ENCODE peak calls at places on chromosomes 2 and 18, in seven cellular contexts. One of them, this sample, is unnamed.
A peak's percentile ranks its signal among the peaks of the same experiment; 100 is the strongest.

GRCh38 chr2:35204325-35204724 is 1151.3 kb upstream of the CRIM1 start:
- DNase-seq in heart left ventricle: no peak
- DNase-seq in tibial artery: no peak
- DNase-seq in fibroblast of lung: no peak
- DNase-seq in right cardiac atrium: no peak
- DNase-seq in iPS DF 6.9: no peak
- DNase-seq in hepatocyte: no peak
- DNase-seq in this sample: no peak

GRCh38 chr2:137173514-137173913 is 408.2 kb downstream of the THSD7B start:
- DNase-seq in right cardiac atrium: no peak
- DNase-seq in hepatocyte: peak; percentile 28
- DNase-seq in iPS DF 6.9: no peak
- DNase-seq in heart left ventricle: no peak
- DNase-seq in fibroblast of lung: peak; percentile 62
- DNase-seq in tibial artery: no peak
- DNase-seq in this sample: no peak

GRCh38 chr2:6443424-6443823 is 422.3 kb downstream of the CMPK2 start:
- DNase-seq in fibroblast of lung: no peak
- DNase-seq in iPS DF 6.9: no peak
- DNase-seq in tibial artery: no peak
- DNase-seq in hepatocyte: no peak
- DNase-seq in right cardiac atrium: no peak
- DNase-seq in heart left ventricle: no peak
- DNase-seq in this sample: no peak

GRCh38 chr2:128414351-128414750 is 95.7 kb upstream of the HS6ST1 start:
- DNase-seq in heart left ventricle: no peak
- DNase-seq in hepatocyte: no peak
- DNase-seq in iPS DF 6.9: no peak
- DNase-seq in right cardiac atrium: no peak
- DNase-seq in fibroblast of lung: no peak
- DNase-seq in tibial artery: no peak
- DNase-seq in this sample: no peak

GRCh38 chr2:111122631-111123421 is 2.1 kb downstream of the BCL2L11 start:
- DNase-seq in right cardiac atrium: peak; percentile 95
- DNase-seq in heart left ventricle: peak; percentile 92
- DNase-seq in tibial artery: peak; percentile 75
- DNase-seq in iPS DF 6.9: no peak
- DNase-seq in hepatocyte: peak; percentile 87
- DNase-seq in fibroblast of lung: peak; percentile 92
- DNase-seq in this sample: peak; percentile 93

GRCh38 chr2:150296795-150297546 is 190.5 kb downstream of the RND3 start:
- DNase-seq in tibial artery: no peak
- DNase-seq in right cardiac atrium: no peak
- DNase-seq in heart left ventricle: no peak
- DNase-seq in iPS DF 6.9: no peak
- DNase-seq in hepatocyte: no peak
- DNase-seq in fibroblast of lung: peak; percentile 62
- DNase-seq in this sample: no peak

GRCh38 chr2:25558262-25558661 is 115.1 kb downstream of the DTNB start:
- DNase-seq in tibial artery: no peak
- DNase-seq in right cardiac atrium: no peak
- DNase-seq in heart left ventricle: no peak
- DNase-seq in iPS DF 6.9: no peak
- DNase-seq in fibroblast of lung: peak; percentile 22
- DNase-seq in hepatocyte: no peak
- DNase-seq in this sample: no peak

GRCh38 chr2:558302-558642 is 118.9 kb downstream of the TMEM18 start:
- DNase-seq in right cardiac atrium: no peak
- DNase-seq in hepatocyte: no peak
- DNase-seq in heart left ventricle: no peak
- DNase-seq in fibroblast of lung: no peak
- DNase-seq in iPS DF 6.9: no peak
- DNase-seq in tibial artery: no peak
- DNase-seq in this sample: no peak

GRCh38 chr2:233244818-233245217 is 6.7 kb upstream of the ATG16L1 start:
- DNase-seq in fibroblast of lung: no peak
- DNase-seq in heart left ventricle: no peak
- DNase-seq in right cardiac atrium: no peak
- DNase-seq in tibial artery: no peak
- DNase-seq in hepatocyte: no peak
- DNase-seq in iPS DF 6.9: no peak
- DNase-seq in this sample: no peak

GRCh38 chr2:177246000-177246399 is 18.5 kb downstream of the NFE2L2 start:
- DNase-seq in heart left ventricle: no peak
- DNase-seq in right cardiac atrium: peak; percentile 24
- DNase-seq in iPS DF 6.9: no peak
- DNase-seq in fibroblast of lung: no peak
- DNase-seq in hepatocyte: no peak
- DNase-seq in tibial artery: no peak
- DNase-seq in this sample: no peak

GRCh38 chr2:177247693-177248262 is 16.7 kb downstream of the NFE2L2 start:
- DNase-seq in fibroblast of lung: no peak
- DNase-seq in hepatocyte: no peak
- DNase-seq in right cardiac atrium: no peak
- DNase-seq in iPS DF 6.9: no peak
- DNase-seq in heart left ventricle: no peak
- DNase-seq in tibial artery: no peak
- DNase-seq in this sample: no peak

GRCh38 chr2:177250461-177250860 is 14.1 kb downstream of the NFE2L2 start:
- DNase-seq in hepatocyte: no peak
- DNase-seq in iPS DF 6.9: no peak
- DNase-seq in fibroblast of lung: no peak
- DNase-seq in tibial artery: no peak
- DNase-seq in heart left ventricle: no peak
- DNase-seq in right cardiac atrium: no peak
- DNase-seq in this sample: no peak

GRCh38 chr2:177251165-177251542 is 13.4 kb downstream of the NFE2L2 start:
- DNase-seq in hepatocyte: no peak
- DNase-seq in tibial artery: no peak
- DNase-seq in fibroblast of lung: no peak
- DNase-seq in right cardiac atrium: no peak
- DNase-seq in heart left ventricle: no peak
- DNase-seq in iPS DF 6.9: no peak
- DNase-seq in this sample: no peak

GRCh38 chr2:177249038-177249437 is 15.5 kb downstream of the NFE2L2 start:
- DNase-seq in tibial artery: no peak
- DNase-seq in iPS DF 6.9: no peak
- DNase-seq in fibroblast of lung: no peak
- DNase-seq in hepatocyte: no peak
- DNase-seq in right cardiac atrium: peak; percentile 24
- DNase-seq in heart left ventricle: no peak
- DNase-seq in this sample: no peak
- H3K4me1 ChIP-seq in tibial artery: peaks cover 54% of the 10 kb centered on the region
- H3K4me1 ChIP-seq in iPS DF 6.9: no peaks in the 10 kb centered on the region
- H3K4me1 ChIP-seq in fibroblast of lung: peaks cover 24% of the 10 kb centered on the region
- H3K4me1 ChIP-seq in hepatocyte: peaks cover 43% of the 10 kb centered on the region
- H3K4me1 ChIP-seq in right cardiac atrium: peaks cover 28% of the 10 kb centered on the region
- H3K4me1 ChIP-seq in heart left ventricle: peaks cover 98% of the 10 kb centered on the region
- H3K4me1 ChIP-seq in this sample: no peaks in the 10 kb centered on the region

GRCh38 chr18:48988508-48989303 is 37.9 kb upstream of the SMAD7 start:
- DNase-seq in heart left ventricle: no peak
- DNase-seq in fibroblast of lung: no peak
- DNase-seq in hepatocyte: no peak
- DNase-seq in tibial artery: no peak
- DNase-seq in iPS DF 6.9: no peak
- DNase-seq in right cardiac atrium: no peak
- DNase-seq in this sample: no peak

GRCh38 chr18:48992133-48992532 is 41.4 kb upstream of the SMAD7 start:
- DNase-seq in heart left ventricle: peak; percentile 38
- DNase-seq in right cardiac atrium: peak; percentile 66
- DNase-seq in hepatocyte: no peak
- DNase-seq in iPS DF 6.9: no peak
- DNase-seq in tibial artery: no peak
- DNase-seq in fibroblast of lung: no peak
- DNase-seq in this sample: no peak

GRCh38 chr18:48989304-48990284 is 38.8 kb upstream of the SMAD7 start:
- DNase-seq in hepatocyte: no peak
- DNase-seq in tibial artery: no peak
- DNase-seq in right cardiac atrium: peak; percentile 77
- DNase-seq in heart left ventricle: no peak
- DNase-seq in iPS DF 6.9: no peak
- DNase-seq in fibroblast of lung: peak; percentile 48
- DNase-seq in this sample: no peak

GRCh38 chr18:48991299-48992055 is 40.7 kb upstream of the SMAD7 start:
- DNase-seq in fibroblast of lung: no peak
- DNase-seq in tibial artery: no peak
- DNase-seq in heart left ventricle: no peak
- DNase-seq in iPS DF 6.9: no peak
- DNase-seq in right cardiac atrium: no peak
- DNase-seq in hepatocyte: no peak
- DNase-seq in this sample: no peak

GRCh38 chr18:48990497-48991298 is 39.9 kb upstream of the SMAD7 start:
- DNase-seq in tibial artery: peak; percentile 51
- DNase-seq in right cardiac atrium: peak; percentile 71
- DNase-seq in heart left ventricle: no peak
- DNase-seq in fibroblast of lung: peak; percentile 44
- DNase-seq in iPS DF 6.9: no peak
- DNase-seq in hepatocyte: peak; percentile 75
- DNase-seq in this sample: peak; percentile 79
- H3K4me1 ChIP-seq in tibial artery: peaks cover 62% of the 10 kb centered on the region
- H3K4me1 ChIP-seq in right cardiac atrium: peaks cover 19% of the 10 kb centered on the region
- H3K4me1 ChIP-seq in heart left ventricle: peaks cover 51% of the 10 kb centered on the region
- H3K4me1 ChIP-seq in fibroblast of lung: peaks cover 33% of the 10 kb centered on the region
- H3K4me1 ChIP-seq in iPS DF 6.9: peaks cover 1% of the 10 kb centered on the region
- H3K4me1 ChIP-seq in hepatocyte: peaks cover 48% of the 10 kb centered on the region
- H3K4me1 ChIP-seq in this sample: peaks cover 63% of the 10 kb centered on the region

GRCh38 chr18:12460874-12461273 is 53.1 kb downstream of the PRELID3A start:
- DNase-seq in iPS DF 6.9: no peak
- DNase-seq in tibial artery: no peak
- DNase-seq in right cardiac atrium: peak; percentile 68
- DNase-seq in fibroblast of lung: peak; percentile 23
- DNase-seq in heart left ventricle: no peak
- DNase-seq in hepatocyte: peak; percentile 64
- DNase-seq in this sample: no peak

GRCh38 chr18:12458761-12459160 is 51.0 kb downstream of the PRELID3A start:
- DNase-seq in tibial artery: no peak
- DNase-seq in hepatocyte: no peak
- DNase-seq in right cardiac atrium: no peak
- DNase-seq in heart left ventricle: no peak
- DNase-seq in iPS DF 6.9: no peak
- DNase-seq in fibroblast of lung: no peak
- DNase-seq in this sample: no peak

GRCh38 chr18:12461326-12461725 is 53.6 kb downstream of the PRELID3A start:
- DNase-seq in heart left ventricle: no peak
- DNase-seq in iPS DF 6.9: no peak
- DNase-seq in fibroblast of lung: no peak
- DNase-seq in right cardiac atrium: no peak
- DNase-seq in hepatocyte: no peak
- DNase-seq in tibial artery: no peak
- DNase-seq in this sample: no peak

GRCh38 chr18:12452801-12453200 is 45.1 kb downstream of the PRELID3A start:
- DNase-seq in iPS DF 6.9: no peak
- DNase-seq in fibroblast of lung: no peak
- DNase-seq in right cardiac atrium: no peak
- DNase-seq in hepatocyte: no peak
- DNase-seq in tibial artery: no peak
- DNase-seq in heart left ventricle: no peak
- DNase-seq in this sample: no peak

GRCh38 chr18:12455511-12455910 is 47.8 kb downstream of the PRELID3A start:
- DNase-seq in fibroblast of lung: peak; percentile 86
- DNase-seq in hepatocyte: peak; percentile 35
- DNase-seq in tibial artery: no peak
- DNase-seq in heart left ventricle: no peak
- DNase-seq in iPS DF 6.9: no peak
- DNase-seq in right cardiac atrium: no peak
- DNase-seq in this sample: no peak
- H3K4me1 ChIP-seq in fibroblast of lung: no peaks in the 10 kb centered on the region
- H3K4me1 ChIP-seq in hepatocyte: no peaks in the 10 kb centered on the region
- H3K4me1 ChIP-seq in tibial artery: no peaks in the 10 kb centered on the region
- H3K4me1 ChIP-seq in heart left ventricle: no peaks in the 10 kb centered on the region
- H3K4me1 ChIP-seq in iPS DF 6.9: no peaks in the 10 kb centered on the region
- H3K4me1 ChIP-seq in right cardiac atrium: no peaks in the 10 kb centered on the region
- H3K4me1 ChIP-seq in this sample: no peaks in the 10 kb centered on the region

DNA sequence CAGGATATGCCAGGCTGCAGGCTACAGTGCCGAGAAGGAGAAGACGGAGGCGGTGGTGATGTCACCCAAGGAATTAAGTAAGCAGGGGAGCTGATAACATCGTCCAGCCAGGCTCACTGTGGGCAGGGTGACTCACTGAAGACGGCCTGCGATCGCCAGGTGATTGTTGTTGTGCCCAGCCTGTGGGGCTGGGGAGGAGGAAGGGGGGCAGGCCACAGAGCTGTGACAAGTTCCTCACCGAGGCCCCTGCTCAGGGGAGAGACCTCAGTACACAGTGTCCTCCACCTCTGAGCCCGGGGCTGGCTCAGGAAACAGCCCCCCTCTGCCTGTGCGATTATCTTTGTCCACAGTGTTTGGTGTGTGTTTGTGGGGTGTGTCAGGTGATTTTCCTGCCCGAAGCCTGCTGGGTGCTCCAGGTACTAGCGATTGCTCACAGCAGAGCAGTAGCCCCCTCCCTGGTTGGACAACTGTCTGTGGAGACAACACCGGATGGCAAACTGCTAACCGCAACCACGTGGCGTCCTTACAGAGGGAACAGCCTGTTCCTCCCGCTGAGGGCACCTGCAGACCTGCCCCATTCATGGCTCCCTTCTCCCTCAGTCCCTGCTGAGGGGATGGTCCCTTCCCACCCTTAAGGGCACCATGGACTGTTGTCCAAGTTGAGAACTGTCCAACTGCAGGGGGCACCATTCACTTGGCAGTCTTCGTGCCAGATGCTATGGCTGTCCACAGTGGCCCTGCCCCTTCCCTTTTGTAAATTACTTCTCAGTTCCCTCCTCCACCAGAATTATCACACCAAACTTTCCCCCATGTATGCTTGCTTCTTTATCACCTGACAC is 95.1 kb downstream of the ZFP36L2 start:
- DNase-seq in heart left ventricle: peak; percentile 87
- DNase-seq in right cardiac atrium: peak; percentile 87
- DNase-seq in hepatocyte: peak; percentile 91
- DNase-seq in iPS DF 6.9: no peak
- DNase-seq in fibroblast of lung: peak; percentile 78
- DNase-seq in tibial artery: peak; percentile 78
- DNase-seq in this sample: peak; percentile 81
- H3K4me1 ChIP-seq in heart left ventricle: peaks cover 46% of the 10 kb centered on the region
- H3K4me1 ChIP-seq in right cardiac atrium: peaks cover 14% of the 10 kb centered on the region
- H3K4me1 ChIP-seq in hepatocyte: peaks cover 27% of the 10 kb centered on the region
- H3K4me1 ChIP-seq in iPS DF 6.9: peaks cover 4% of the 10 kb centered on the region
- H3K4me1 ChIP-seq in fibroblast of lung: no peaks in the 10 kb centered on the region
- H3K4me1 ChIP-seq in tibial artery: peaks cover 19% of the 10 kb centered on the region
- H3K4me1 ChIP-seq in this sample: peaks cover 58% of the 10 kb centered on the region

DNA sequence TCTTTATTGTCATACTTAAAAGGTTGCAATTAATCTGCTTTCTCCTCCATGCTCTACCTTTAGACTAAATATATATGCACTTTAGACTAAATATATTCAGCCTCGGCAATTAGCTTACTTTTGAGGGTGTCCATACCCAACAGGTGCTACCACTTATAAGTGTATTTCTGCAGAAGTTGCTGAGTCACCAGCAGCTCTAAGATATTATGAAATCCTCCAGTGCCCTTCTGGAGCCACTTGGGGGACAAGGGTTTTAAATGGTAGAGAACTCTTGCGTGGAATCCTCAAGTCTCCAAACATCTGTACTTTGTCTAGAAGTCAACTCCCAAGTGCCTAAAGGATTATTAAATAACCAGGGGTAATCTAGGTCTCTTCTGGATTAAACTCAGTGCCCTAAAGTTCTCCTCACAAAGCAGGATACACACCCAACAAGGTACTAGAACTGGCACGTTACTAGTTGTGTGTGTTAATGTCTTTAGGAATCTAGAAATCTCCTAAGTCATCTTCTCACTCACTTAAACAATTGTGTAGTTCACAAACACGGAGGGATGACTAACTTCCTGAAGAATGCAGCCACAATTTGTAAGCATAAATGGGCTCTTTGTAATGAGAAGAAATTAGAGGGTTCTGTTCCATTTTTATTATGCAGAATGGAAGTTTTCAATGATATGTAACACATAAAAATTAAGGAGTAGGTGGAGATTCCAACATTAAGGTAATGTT is 159.7 kb downstream of the CD226 start:
- DNase-seq in right cardiac atrium: no peak
- DNase-seq in iPS DF 6.9: no peak
- DNase-seq in tibial artery: no peak
- DNase-seq in heart left ventricle: no peak
- DNase-seq in hepatocyte: no peak
- DNase-seq in fibroblast of lung: peak; percentile 67
- DNase-seq in this sample: no peak
- H3K4me1 ChIP-seq in right cardiac atrium: no peaks in the 10 kb centered on the region
- H3K4me1 ChIP-seq in iPS DF 6.9: no peaks in the 10 kb centered on the region
- H3K4me1 ChIP-seq in tibial artery: no peaks in the 10 kb centered on the region
- H3K4me1 ChIP-seq in heart left ventricle: no peaks in the 10 kb centered on the region
- H3K4me1 ChIP-seq in hepatocyte: no peaks in the 10 kb centered on the region
- H3K4me1 ChIP-seq in fibroblast of lung: peaks cover 3% of the 10 kb centered on the region
- H3K4me1 ChIP-seq in this sample: no peaks in the 10 kb centered on the region